ENCODE peak calls at places on chromosomes 5 and 9, in six cellular contexts. Y is AG04450; J is activated CD4-positive, alpha-beta T cell treated with anti-CD3 and anti-CD28 coated beads, Interleukin-2, amount 10 ng/mL, durations not matched to agents 7 days and 5 days; D is stimulated activated CD4-positive, alpha-beta T cell treated with anti-CD3 and anti-CD28 coated beads, Interleukin-12 subunit alpha, Interleukin-12 subunit beta, amount 100 ng/mL, for 4 hours; V is fibroblast of lung; U is AG08395. P is an unnamed sample.

GRCh38 chr5:179154991-179155955 is 95.1 kb downstream of the ZNF354C start:
- DNase-seq in U (no peak), J (no peak), Y (no peak), V (no peak), D (no peak), P (no peak)

GRCh38 chr9:127396253-127396807 is 639 bp upstream of the SLC2A8 start:
- DNase-seq in V (no peak), D (no peak), Y (no peak), J (no peak), U (no peak), P (no peak)

GRCh38 chr5:79697222-79698164 is 7.9 kb downstream of the CMYA5 start:
- DNase-seq in D (no peak), J (no peak), V (peak), U (peak), Y (no peak), P (no peak)

GRCh38 chr9:24801344-24801743 is 255.6 kb upstream of the IZUMO3 start:
- DNase-seq in U (no peak), J (no peak), V (no peak), D (no peak), Y (no peak), P (no peak)

GRCh38 chr5:127907907-127908306 is 175.7 kb upstream of the SLC12A2 start:
- DNase-seq in D (no peak), Y (no peak), V (no peak), J (no peak), U (no peak), P (no peak)

GRCh38 chr5:180371949-180372348 is 18.8 kb upstream of the GFPT2 start:
- DNase-seq in D (no peak), V (no peak), Y (no peak), J (no peak), U (no peak), P (no peak)

GRCh38 chr9:36316049-36316448 is 57.8 kb upstream of the GNE start:
- DNase-seq in D (no peak), J (no peak), V (no peak), Y (no peak), U (no peak), P (no peak)

GRCh38 chr5:140346348-140347221 is at the start of gene HBEGF:
- DNase-seq in V (peak), J (peak), D (peak), Y (no peak), U (peak), P (peak)

GRCh38 chr9:94149696-94150095 is 65.4 kb downstream of the PTPDC1 start:
- DNase-seq in V (no peak), Y (no peak), J (no peak), U (no peak), D (no peak), P (no peak)

GRCh38 chr5:9621379-9621903 is 8.7 kb downstream of the TAS2R1 start:
- DNase-seq in V (peak), Y (peak), J (no peak), U (no peak), D (no peak), P (no peak)

P was measured in effector CD4-positive, alpha-beta T cell.